ENCODE peak calls at places on chromosomes 11 and 22, in seven cellular contexts. I, K, E, Y, N, L and O are unnamed samples.

GRCh38 chr11:128686045-128686741 is 7.7 kb upstream of the FLI1 start:
- DNase-seq in Y (no peak), N (peak; percentile 32), L (no peak), E (no peak), I (peak; percentile 26), K (no peak), O (no peak)

GRCh38 chr11:34972892-34973291 is 56.5 kb downstream of the PDHX start:
- DNase-seq in Y (no peak), I (no peak), K (no peak), L (no peak), E (no peak), N (no peak), O (peak; percentile 72)

GRCh38 chr11:133162228-133162627 is 370.1 kb downstream of the OPCML start:
- DNase-seq in I (no peak), E (no peak), N (no peak), L (no peak), K (no peak), Y (no peak), O (no peak)

GRCh38 chr11:3150726-3151125 is 14.4 kb downstream of the OSBPL5 start:
- DNase-seq in L (no peak), K (no peak), N (no peak), I (no peak), E (no peak), Y (no peak), O (no peak)

GRCh38 chr11:16605440-16605970 is 132.9 kb upstream of the C11orf58 start:
- DNase-seq in N (no peak), L (no peak), I (no peak), K (peak; percentile 50), Y (no peak), E (no peak), O (no peak)

GRCh38 chr11:115608976-115609375 is 104.8 kb upstream of the CADM1 start:
- DNase-seq in E (no peak), I (no peak), K (no peak), N (no peak), Y (no peak), L (no peak), O (no peak)

GRCh38 chr22:21816787-21817496 is 50.5 kb downstream of the MAPK1 start:
- DNase-seq in E (no peak), K (no peak), Y (peak; percentile 84), I (peak; percentile 84), L (no peak), N (peak; percentile 83), O (peak; percentile 91)

GRCh38 chr22:36937319-36938027 is 24.0 kb downstream of the CSF2RB start:
- DNase-seq in I (no peak), K (no peak), L (no peak), N (no peak), E (no peak), Y (no peak), O (no peak)

GRCh38 chr22:49724030-49724892 is 103.4 kb downstream of the BRD1 start:
- DNase-seq in I (peak; percentile 60), K (no peak), Y (peak; percentile 3), E (peak; percentile 87), N (peak; percentile 24), L (peak; percentile 38), O (no peak)

GRCh38 chr11:34625576-34625975 is 4.7 kb downstream of the EHF start:
- DNase-seq in L (no peak), Y (no peak), I (no peak), K (no peak), E (no peak), N (no peak), O (no peak)

GRCh38 chr11:15106201-15106965 is 8.3 kb upstream of the INSC start:
- DNase-seq in L (no peak), I (no peak), N (no peak), E (peak; percentile 87), Y (peak; percentile 60), K (no peak), O (peak; percentile 82)

GRCh38 chr22:29369460-29369859 is 18.9 kb downstream of the AP1B1 start:
- DNase-seq in L (peak; percentile 89), N (no peak), K (peak; percentile 71), E (no peak), I (no peak), Y (no peak), O (peak; percentile 80)

GRCh38 chr11:77075425-77075905 is 8.7 kb downstream of the CAPN5 start:
- DNase-seq in K (no peak), E (no peak), N (no peak), I (no peak), Y (no peak), L (no peak), O (no peak)

GRCh38 chr11:83779876-83780275 is 493.7 kb upstream of the CCDC90B start:
- DNase-seq in N (no peak), L (no peak), K (no peak), E (no peak), Y (no peak), I (no peak), O (no peak)

GRCh38 chr11:44136176-44136945 is 40.9 kb downstream of the EXT2 start:
- DNase-seq in L (no peak), K (no peak), Y (no peak), I (no peak), N (no peak), E (no peak), O (peak; percentile 16)

GRCh38 chr11:44138286-44138685 is 42.8 kb downstream of the EXT2 start:
- DNase-seq in L (no peak), N (no peak), I (no peak), E (no peak), Y (peak; percentile 49), K (no peak), O (peak; percentile 55)

GRCh38 chr11:44138980-44139379 is 43.5 kb downstream of the EXT2 start:
- DNase-seq in N (no peak), L (no peak), E (no peak), Y (no peak), K (no peak), I (no peak), O (peak; percentile 4)

GRCh38 chr11:44140805-44141204 is 45.3 kb downstream of the EXT2 start:
- DNase-seq in E (no peak), N (no peak), I (no peak), K (no peak), Y (peak; percentile 75), L (no peak), O (no peak)

GRCh38 chr11:44139565-44140313 is 44.3 kb downstream of the EXT2 start:
- DNase-seq in L (no peak), K (no peak), E (no peak), N (no peak), I (no peak), Y (no peak), O (no peak)
- H3K4me1 ChIP-seq in L (no peaks in the 10 kb centered on the region), K (no peaks in the 10 kb centered on the region), E (peaks cover 25% of the 10 kb centered on the region), N (no peaks in the 10 kb centered on the region), I (no peaks in the 10 kb centered on the region), Y (peaks cover 68% of the 10 kb centered on the region), O (peaks cover 6% of the 10 kb centered on the region)

GRCh38 chr11:12457030-12457600 is 79.7 kb downstream of the PARVA start:
- DNase-seq in K (no peak), I (no peak), E (no peak), L (no peak), N (no peak), Y (no peak), O (peak; percentile 63)
- H3K4me1 ChIP-seq in K (no peaks in the 10 kb centered on the region), I (no peaks in the 10 kb centered on the region), E (peaks cover 77% of the 10 kb centered on the region), L (no peaks in the 10 kb centered on the region), N (no peaks in the 10 kb centered on the region), Y (peaks cover 9% of the 10 kb centered on the region), O (peaks cover 30% of the 10 kb centered on the region)

GRCh38 chr22:19174106-19175025 is 4.2 kb downstream of the SLC25A1 start:
- DNase-seq in I (no peak), Y (peak; percentile 21), L (no peak), E (no peak), K (no peak), N (no peak), O (peak; percentile 54)

GRCh38 chr22:19175026-19175601 is 3.4 kb downstream of the SLC25A1 start:
- DNase-seq in I (no peak), Y (no peak), L (no peak), K (no peak), E (no peak), N (no peak), O (no peak)

GRCh38 chr22:19175602-19176174 is 2.8 kb downstream of the SLC25A1 start:
- DNase-seq in Y (no peak), K (no peak), E (no peak), L (no peak), N (no peak), I (no peak), O (no peak)

GRCh38 chr22:19172213-19173046 is 6.1 kb downstream of the SLC25A1 start:
- DNase-seq in K (no peak), E (no peak), I (no peak), Y (no peak), L (no peak), N (no peak), O (no peak)

DNA sequence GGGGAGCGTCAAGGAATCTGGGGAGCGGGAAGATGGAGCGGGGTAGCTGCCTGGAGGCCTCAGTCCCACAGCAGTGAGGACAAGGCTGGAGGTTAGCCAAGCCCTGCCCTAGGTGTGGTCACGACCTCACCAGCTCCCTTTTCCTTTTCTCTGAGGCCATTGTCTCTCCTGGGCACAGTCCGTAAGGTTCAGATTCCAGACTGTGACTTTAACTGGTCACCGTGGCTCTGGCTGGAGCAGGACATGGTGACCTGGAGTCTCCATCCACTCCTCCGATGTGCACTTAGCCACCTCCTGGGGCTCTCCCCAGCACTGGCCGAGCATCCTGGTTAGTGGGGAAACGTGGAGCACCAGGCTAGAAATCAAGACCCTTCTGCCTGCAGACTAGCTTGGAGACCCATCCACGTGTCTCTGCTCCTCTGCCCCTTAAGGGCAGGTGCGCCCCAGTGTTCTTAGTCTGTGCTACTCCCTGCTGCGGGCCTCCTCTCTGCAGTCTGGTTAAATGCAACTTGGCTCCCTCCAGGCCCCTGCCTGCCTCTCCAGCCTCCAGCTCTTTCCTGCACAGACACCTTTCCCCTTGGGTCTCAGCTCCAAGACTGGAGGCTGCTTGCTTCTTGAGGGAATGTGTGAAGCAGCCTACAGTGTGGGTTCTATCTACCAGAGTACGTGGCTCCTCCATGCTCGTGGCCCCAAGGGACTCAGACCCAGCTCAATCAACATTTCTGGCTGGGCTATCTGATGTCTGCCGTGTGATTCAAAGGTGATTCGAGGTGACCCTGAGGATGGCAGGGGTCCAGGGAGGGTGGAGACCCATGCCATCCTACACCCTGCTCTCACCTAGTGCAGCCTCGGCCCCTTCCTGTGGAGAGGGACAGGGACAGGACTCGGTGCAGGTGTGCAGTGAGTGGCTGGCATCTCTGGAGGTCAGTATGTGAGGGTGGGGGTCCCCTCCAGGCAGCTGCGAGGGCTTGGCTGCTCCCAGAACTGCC is 5.2 kb downstream of the SLC25A1 start:
- DNase-seq in Y (no peak), L (no peak), E (no peak), K (no peak), N (no peak), I (no peak), O (no peak)
- H3K4me1 ChIP-seq in Y (peaks cover 22% of the 10 kb centered on the region), L (no peaks in the 10 kb centered on the region), E (peaks cover 73% of the 10 kb centered on the region), K (no peaks in the 10 kb centered on the region), N (peaks cover 22% of the 10 kb centered on the region), I (peaks cover 47% of the 10 kb centered on the region), O (peaks cover 52% of the 10 kb centered on the region)

GRCh38 chr11:13287026-13287425 is 9.4 kb downstream of the BMAL1 start:
- DNase-seq in L (no peak), Y (no peak), E (no peak), N (peak; percentile 28), I (peak; percentile 49), K (no peak), O (no peak)

GRCh38 chr11:13290221-13290980 is 12.8 kb downstream of the BMAL1 start:
- DNase-seq in Y (peak; percentile 37), N (no peak), I (no peak), L (no peak), E (no peak), K (no peak), O (no peak)

GRCh38 chr11:13287681-13288080 is 10.1 kb downstream of the BMAL1 start:
- DNase-seq in K (no peak), I (no peak), N (no peak), E (no peak), Y (peak; percentile 69), L (no peak), O (no peak)

GRCh38 chr11:13288375-13289029 is 10.9 kb downstream of the BMAL1 start:
- DNase-seq in Y (peak; percentile 56), L (no peak), K (no peak), I (no peak), E (no peak), N (no peak), O (peak; percentile 26)

GRCh38 chr11:13289081-13289480 is 11.5 kb downstream of the BMAL1 start:
- DNase-seq in Y (peak; percentile 36), N (no peak), L (no peak), I (no peak), K (no peak), E (no peak), O (peak; percentile 25)
- H3K4me1 ChIP-seq in Y (peaks cover 22% of the 10 kb centered on the region), N (peaks cover 11% of the 10 kb centered on the region), L (no peaks in the 10 kb centered on the region), I (peaks cover 56% of the 10 kb centered on the region), K (no peaks in the 10 kb centered on the region), E (peaks cover 6% of the 10 kb centered on the region), O (peaks cover 13% of the 10 kb centered on the region)